ENCODE peak calls at places on chromosomes 1 and 21, in four cellular contexts. One of them, this sample, is unnamed.

GRCh38 chr1:85933901-85934300 is 222.7 kb downstream of the COL24A1 start:
- DNase-seq in GM20000: no peak
- DNase-seq in fibroblast of mammary gland: peak
- DNase-seq in endothelial cell: no peak
- DNase-seq in this sample: no peak

GRCh38 chr21:36909901-36910561 is 56.4 kb downstream of the HLCS start:
- DNase-seq in fibroblast of mammary gland: peak
- DNase-seq in endothelial cell: no peak
- DNase-seq in GM20000: no peak
- DNase-seq in this sample: no peak

GRCh38 chr1:198892065-198892464 is 253.2 kb downstream of the PTPRC start:
- DNase-seq in GM20000: no peak
- DNase-seq in fibroblast of mammary gland: peak
- DNase-seq in endothelial cell: peak
- DNase-seq in this sample: no peak

GRCh38 chr1:158972841-158973240 is 36.9 kb upstream of the IFI16 start:
- DNase-seq in fibroblast of mammary gland: peak
- DNase-seq in GM20000: no peak
- DNase-seq in endothelial cell: peak
- DNase-seq in this sample: no peak

GRCh38 chr1:218686258-218686657 is 341.1 kb downstream of the TGFB2 start:
- DNase-seq in endothelial cell: no peak
- DNase-seq in fibroblast of mammary gland: peak
- DNase-seq in GM20000: no peak
- DNase-seq in this sample: no peak

GRCh38 chr1:151193856-151194255 is 3.9 kb upstream of the VPS72 start:
- DNase-seq in fibroblast of mammary gland: no peak
- DNase-seq in endothelial cell: no peak
- DNase-seq in GM20000: no peak
- DNase-seq in this sample: no peak

GRCh38 chr1:157411064-157411463 is 141.3 kb downstream of the FCRL5 start:
- DNase-seq in fibroblast of mammary gland: no peak
- DNase-seq in GM20000: no peak
- DNase-seq in endothelial cell: no peak
- DNase-seq in this sample: no peak

GRCh38 chr1:26733982-26734381 is 38.2 kb downstream of the ARID1A start:
- DNase-seq in endothelial cell: no peak
- DNase-seq in GM20000: no peak
- DNase-seq in fibroblast of mammary gland: peak
- DNase-seq in this sample: no peak

GRCh38 chr1:202624088-202624780 is 86.0 kb downstream of the SYT2 start:
- DNase-seq in GM20000: no peak
- DNase-seq in fibroblast of mammary gland: no peak
- DNase-seq in endothelial cell: no peak
- DNase-seq in this sample: no peak

GRCh38 chr1:119008483-119009299 is 20.5 kb upstream of the TBX15 start:
- DNase-seq in fibroblast of mammary gland: peak
- DNase-seq in endothelial cell: peak
- DNase-seq in GM20000: peak
- DNase-seq in this sample: peak

GRCh38 chr1:176448340-176448739 is 14.6 kb upstream of the PAPPA2 start:
- DNase-seq in fibroblast of mammary gland: no peak
- DNase-seq in endothelial cell: no peak
- DNase-seq in GM20000: no peak
- DNase-seq in this sample: no peak

GRCh38 chr1:45067806-45068205 is 55.8 kb downstream of the UROD start:
- DNase-seq in fibroblast of mammary gland: no peak
- DNase-seq in GM20000: no peak
- DNase-seq in endothelial cell: no peak
- DNase-seq in this sample: no peak

GRCh38 chr21:43727571-43728466 is 8.9 kb downstream of the PDXK start:
- DNase-seq in GM20000: no peak
- DNase-seq in fibroblast of mammary gland: no peak
- DNase-seq in endothelial cell: no peak
- DNase-seq in this sample: no peak

GRCh38 chr1:18060331-18060730 is 47.3 kb upstream of the IGSF21 start:
- DNase-seq in fibroblast of mammary gland: no peak
- DNase-seq in GM20000: no peak
- DNase-seq in endothelial cell: no peak
- DNase-seq in this sample: no peak

GRCh38 chr21:35204125-35204524 is 155.0 kb upstream of the RUNX1 start:
- DNase-seq in fibroblast of mammary gland: peak
- DNase-seq in endothelial cell: no peak
- DNase-seq in GM20000: no peak
- DNase-seq in this sample: no peak

GRCh38 chr21:43918385-43918947 is 53.4 kb downstream of the AGPAT3 start:
- DNase-seq in fibroblast of mammary gland: no peak
- DNase-seq in GM20000: no peak
- DNase-seq in endothelial cell: no peak
- DNase-seq in this sample: no peak

GRCh38 chr21:28743723-28744122 is 249.0 kb downstream of the LTN1 start:
- DNase-seq in endothelial cell: no peak
- DNase-seq in GM20000: no peak
- DNase-seq in fibroblast of mammary gland: no peak
- DNase-seq in this sample: no peak

GRCh38 chr21:28745131-28746055 is 247.3 kb downstream of the LTN1 start:
- DNase-seq in endothelial cell: peak
- DNase-seq in GM20000: peak
- DNase-seq in fibroblast of mammary gland: peak
- DNase-seq in this sample: peak

GRCh38 chr21:28738882-28739281 is 253.8 kb downstream of the LTN1 start:
- DNase-seq in endothelial cell: no peak
- DNase-seq in fibroblast of mammary gland: no peak
- DNase-seq in GM20000: no peak
- DNase-seq in this sample: no peak

GRCh38 chr21:28746166-28746565 is 246.5 kb downstream of the LTN1 start:
- DNase-seq in fibroblast of mammary gland: no peak
- DNase-seq in endothelial cell: no peak
- DNase-seq in GM20000: no peak
- DNase-seq in this sample: no peak

DNA sequence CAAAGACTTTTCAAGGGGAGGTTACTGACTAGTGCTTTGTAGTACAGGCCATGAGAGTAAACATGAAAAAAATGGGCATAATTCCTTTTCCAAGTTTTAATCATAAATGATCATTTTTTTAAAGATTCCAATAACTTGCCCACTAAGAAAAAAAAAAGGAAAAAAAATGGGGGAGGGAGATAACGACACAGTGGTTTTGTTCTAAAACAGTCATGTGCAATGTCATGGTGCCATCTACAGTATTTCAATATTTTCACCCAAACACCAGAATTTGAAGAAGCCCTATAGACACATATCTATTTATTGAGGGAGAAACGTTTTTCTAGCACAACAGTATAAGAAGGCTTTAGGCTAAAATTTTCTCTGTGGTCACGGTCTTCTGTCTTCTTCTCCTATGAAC is 250.2 kb downstream of the LTN1 start:
- DNase-seq in endothelial cell: no peak
- DNase-seq in GM20000: no peak
- DNase-seq in fibroblast of mammary gland: peak
- DNase-seq in this sample: no peak
- TF ChIP-seq CTCF in endothelial cell: no peak
- TF ChIP-seq CTCF in GM20000: no peak
- TF ChIP-seq CTCF in fibroblast of mammary gland: peak
- TF ChIP-seq CTCF in this sample: no peak

GRCh38 chr1:35881850-35882273 is 1.1 kb upstream of the AGO1 start:
- DNase-seq in endothelial cell: no peak
- DNase-seq in fibroblast of mammary gland: no peak
- DNase-seq in GM20000: no peak
- DNase-seq in this sample: no peak

GRCh38 chr1:35873243-35873642 is 9.8 kb upstream of the AGO1 start:
- DNase-seq in fibroblast of mammary gland: no peak
- DNase-seq in GM20000: no peak
- DNase-seq in endothelial cell: no peak
- DNase-seq in this sample: no peak

GRCh38 chr1:35882586-35882944 is 444 bp upstream of the AGO1 start:
- DNase-seq in fibroblast of mammary gland: no peak
- DNase-seq in endothelial cell: no peak
- DNase-seq in GM20000: no peak
- DNase-seq in this sample: no peak

DNA sequence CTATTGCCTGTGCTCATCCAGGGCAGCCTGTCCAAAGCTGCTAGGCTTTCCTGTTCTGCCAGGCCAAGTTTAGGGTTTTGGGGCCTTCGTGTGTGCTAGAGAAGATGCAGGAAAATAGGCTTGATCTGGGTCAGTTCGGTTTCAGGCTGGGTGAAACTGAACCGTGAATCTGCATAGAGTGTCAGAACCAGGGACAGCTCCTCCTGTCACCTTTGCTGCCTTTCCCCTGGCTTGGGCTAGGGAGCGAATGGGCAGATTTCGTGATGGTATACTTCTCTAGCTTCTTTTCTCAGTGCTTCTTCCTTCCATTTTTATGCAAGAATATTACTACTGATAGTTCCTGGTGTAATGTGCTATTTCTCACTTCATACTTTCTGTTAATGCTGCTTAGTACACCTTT is 6.0 kb upstream of the AGO1 start:
- DNase-seq in endothelial cell: peak
- DNase-seq in fibroblast of mammary gland: peak
- DNase-seq in GM20000: peak
- DNase-seq in this sample: no peak
- TF ChIP-seq CTCF in endothelial cell: no peak
- TF ChIP-seq CTCF in fibroblast of mammary gland: no peak
- TF ChIP-seq CTCF in GM20000: no peak
- TF ChIP-seq CTCF in this sample: no peak

DNA sequence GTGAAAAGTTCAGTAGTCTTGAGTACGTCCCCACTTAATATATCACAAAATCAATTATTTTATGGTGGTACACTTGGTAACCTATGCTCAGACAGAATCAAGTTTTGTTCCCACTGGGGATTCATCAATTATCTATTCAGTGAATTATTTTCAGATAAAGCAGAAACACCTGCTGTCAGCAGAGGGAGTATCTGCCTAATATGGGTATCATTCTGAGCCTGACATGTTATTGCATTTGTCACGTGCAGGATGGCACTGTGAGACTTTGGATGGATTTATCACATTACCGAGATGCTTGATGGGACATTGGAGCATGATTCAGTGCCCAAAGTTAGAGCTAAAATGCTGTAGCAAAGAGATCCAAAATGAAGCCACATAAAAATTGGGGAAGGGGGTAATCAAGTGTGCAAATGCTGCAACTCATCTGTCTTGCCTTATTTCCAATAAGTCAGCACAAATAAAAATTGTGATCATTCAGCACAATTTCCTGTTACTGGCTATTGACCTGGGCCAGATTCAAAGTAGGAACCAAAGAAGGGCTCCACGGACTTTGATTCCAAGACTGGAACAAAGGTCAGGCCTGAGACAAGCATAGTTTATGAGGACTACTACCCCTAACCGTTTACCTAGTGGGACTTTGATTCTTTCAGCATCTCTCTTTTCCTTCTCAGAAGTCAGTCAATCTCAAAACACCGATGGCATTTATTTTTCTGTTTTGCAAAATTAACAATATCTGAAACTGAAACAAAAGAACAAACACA is 657.7 kb downstream of the LMO4 start:
- DNase-seq in GM20000: no peak
- DNase-seq in endothelial cell: no peak
- DNase-seq in fibroblast of mammary gland: no peak
- DNase-seq in this sample: no peak
- TF ChIP-seq CTCF in GM20000: no peak
- TF ChIP-seq CTCF in endothelial cell: no peak
- TF ChIP-seq CTCF in fibroblast of mammary gland: no peak
- TF ChIP-seq CTCF in this sample: no peak

DNA sequence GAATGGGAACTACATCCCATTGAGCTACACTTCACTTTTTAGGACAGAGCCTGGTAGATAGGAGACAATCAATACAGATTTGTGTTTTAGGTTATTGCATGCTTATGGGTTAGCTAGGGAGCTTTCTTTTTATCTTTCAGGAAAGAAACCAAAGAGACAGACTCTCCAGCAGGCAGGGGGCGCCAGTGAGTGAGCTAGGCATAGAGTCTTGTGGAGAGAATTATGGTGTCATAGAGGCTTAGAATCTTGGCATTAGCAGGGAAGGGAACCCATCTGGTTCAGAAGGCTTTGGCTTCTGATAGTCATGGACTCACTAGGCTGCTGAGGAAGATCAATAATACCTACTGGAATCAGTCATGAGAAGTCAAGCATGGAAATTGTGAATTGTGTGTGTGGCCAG is at the start of gene SMCP:
- DNase-seq in GM20000: no peak
- DNase-seq in endothelial cell: peak
- DNase-seq in fibroblast of mammary gland: no peak
- DNase-seq in this sample: no peak
- TF ChIP-seq CTCF in GM20000: no peak
- TF ChIP-seq CTCF in endothelial cell: peak
- TF ChIP-seq CTCF in fibroblast of mammary gland: peak
- TF ChIP-seq CTCF in this sample: peak

GRCh38 chr1:111448482-111448917 is 556 bp downstream of the WDR77 start:
- DNase-seq in fibroblast of mammary gland: peak
- DNase-seq in GM20000: peak
- DNase-seq in endothelial cell: no peak
- DNase-seq in this sample: no peak

GRCh38 chr1:111449703-111450017 is 396 bp downstream of the ATP5PB start:
- DNase-seq in endothelial cell: no peak
- DNase-seq in GM20000: no peak
- DNase-seq in fibroblast of mammary gland: no peak
- DNase-seq in this sample: no peak

GRCh38 chr1:111450185-111450584 is 921 bp downstream of the ATP5PB start:
- DNase-seq in endothelial cell: no peak
- DNase-seq in GM20000: no peak
- DNase-seq in fibroblast of mammary gland: no peak
- DNase-seq in this sample: no peak

GRCh38 chr1:111446967-111447892 is 1.8 kb downstream of the WDR77 start:
- DNase-seq in fibroblast of mammary gland: no peak
- DNase-seq in GM20000: no peak
- DNase-seq in endothelial cell: no peak
- DNase-seq in this sample: no peak

DNA sequence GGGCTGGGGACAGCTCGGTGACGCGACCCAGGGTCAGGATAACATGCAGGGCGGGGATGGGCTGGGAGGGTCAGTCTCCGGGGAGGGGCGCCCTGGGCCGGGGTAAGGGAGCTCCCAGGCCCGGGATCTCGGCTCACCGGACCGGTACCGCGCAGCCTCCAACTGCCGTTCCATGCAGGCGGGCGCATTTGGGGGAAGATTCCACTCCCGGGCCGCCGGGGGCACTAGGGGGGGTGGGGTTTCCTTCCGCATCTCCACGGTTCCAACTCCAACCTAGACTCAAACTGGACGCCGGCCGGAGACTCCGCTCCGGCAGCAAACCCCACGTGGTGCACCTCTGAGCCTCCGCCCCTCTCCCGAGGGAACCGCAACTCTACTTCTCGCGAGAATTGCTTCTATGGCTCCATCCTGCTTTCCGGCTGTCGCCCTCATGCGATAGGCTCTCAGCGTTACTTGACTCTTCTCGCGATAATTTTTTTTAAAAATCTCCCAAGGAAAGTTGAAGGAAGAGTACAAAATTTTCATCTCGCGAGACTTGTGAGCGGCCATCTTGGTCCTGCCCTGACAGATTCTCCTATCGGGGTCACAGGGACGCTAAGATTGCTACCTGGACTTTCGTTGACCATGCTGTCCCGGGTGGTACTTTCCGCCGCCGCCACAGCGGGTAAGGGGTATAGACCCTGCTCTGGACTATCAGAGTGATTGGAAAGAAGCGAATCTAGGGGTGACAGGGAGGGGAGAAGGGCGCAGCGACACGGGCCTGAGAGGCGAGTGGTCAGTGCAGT is at the start of the genes ATP5PB and WDR77:
- DNase-seq in fibroblast of mammary gland: peak
- DNase-seq in endothelial cell: peak
- DNase-seq in GM20000: peak
- DNase-seq in this sample: peak
- TF ChIP-seq CTCF in fibroblast of mammary gland: no peak
- TF ChIP-seq CTCF in endothelial cell: no peak
- TF ChIP-seq CTCF in GM20000: no peak
- TF ChIP-seq CTCF in this sample: no peak

GRCh38 chr1:8165595-8166360 is 139.7 kb upstream of the ERRFI1 start:
- DNase-seq in endothelial cell: no peak
- DNase-seq in GM20000: no peak
- DNase-seq in fibroblast of mammary gland: no peak
- DNase-seq in this sample: no peak
- TF ChIP-seq CTCF in endothelial cell: no peak
- TF ChIP-seq CTCF in GM20000: no peak
- TF ChIP-seq CTCF in fibroblast of mammary gland: peak
- TF ChIP-seq CTCF in this sample: no peak

This sample was measured in GM13976.